ENCODE peak calls at places on chromosomes 4 and X, in ten cellular contexts. One of them, this sample, is unnamed. For H3K36me3 and H3K4me1, the result is how much of the 10 kb centered on the place peaks cover.

GRCh38 chrX:151726751-151727150 is 7.8 kb upstream of the CNGA2 start:
- DNase-seq in esophagus squamous epithelium: no peak
- DNase-seq in cardiac muscle cell: no peak
- DNase-seq in heart right ventricle: no peak
- DNase-seq in pancreas: no peak
- DNase-seq in astrocyte: no peak
- DNase-seq in ovary: no peak
- DNase-seq in suprapubic skin: peak
- DNase-seq in gastrocnemius medialis: no peak
- DNase-seq in colonic mucosa: no peak
- DNase-seq in this sample: no peak

GRCh38 chrX:119071381-119071780 is 1.4 kb upstream of the CT47C1 start:
- DNase-seq in suprapubic skin: no peak
- DNase-seq in ovary: no peak
- DNase-seq in esophagus squamous epithelium: no peak
- DNase-seq in gastrocnemius medialis: no peak
- DNase-seq in astrocyte: no peak
- DNase-seq in heart right ventricle: no peak
- DNase-seq in colonic mucosa: no peak
- DNase-seq in cardiac muscle cell: no peak
- DNase-seq in pancreas: no peak
- DNase-seq in this sample: no peak

GRCh38 chr4:108360857-108361820 is 192.4 kb upstream of the LEF1 start:
- DNase-seq in cardiac muscle cell: peak
- DNase-seq in esophagus squamous epithelium: no peak
- DNase-seq in gastrocnemius medialis: no peak
- DNase-seq in astrocyte: peak
- DNase-seq in ovary: no peak
- DNase-seq in suprapubic skin: no peak
- DNase-seq in pancreas: no peak
- DNase-seq in colonic mucosa: no peak
- DNase-seq in heart right ventricle: no peak
- DNase-seq in this sample: no peak

GRCh38 chr4:113384600-113384999 is 335.1 kb downstream of the ANK2 start:
- DNase-seq in colonic mucosa: no peak
- DNase-seq in cardiac muscle cell: no peak
- DNase-seq in esophagus squamous epithelium: no peak
- DNase-seq in suprapubic skin: no peak
- DNase-seq in astrocyte: peak
- DNase-seq in pancreas: no peak
- DNase-seq in heart right ventricle: no peak
- DNase-seq in gastrocnemius medialis: no peak
- DNase-seq in ovary: no peak
- DNase-seq in this sample: no peak

GRCh38 chrX:123504047-123504446 is 228.8 kb downstream of the THOC2 start:
- DNase-seq in esophagus squamous epithelium: no peak
- DNase-seq in colonic mucosa: no peak
- DNase-seq in ovary: no peak
- DNase-seq in cardiac muscle cell: no peak
- DNase-seq in suprapubic skin: no peak
- DNase-seq in heart right ventricle: no peak
- DNase-seq in gastrocnemius medialis: no peak
- DNase-seq in astrocyte: peak
- DNase-seq in pancreas: no peak
- DNase-seq in this sample: no peak

GRCh38 chr4:41221850-41222249 is 7.5 kb upstream of the APBB2 start:
- DNase-seq in esophagus squamous epithelium: no peak
- DNase-seq in gastrocnemius medialis: no peak
- DNase-seq in colonic mucosa: no peak
- DNase-seq in ovary: no peak
- DNase-seq in cardiac muscle cell: no peak
- DNase-seq in heart right ventricle: no peak
- DNase-seq in suprapubic skin: no peak
- DNase-seq in astrocyte: no peak
- DNase-seq in pancreas: no peak
- DNase-seq in this sample: no peak

GRCh38 chr4:1991596-1992434 is 17.0 kb downstream of the NELFA start:
- DNase-seq in suprapubic skin: no peak
- DNase-seq in heart right ventricle: no peak
- DNase-seq in colonic mucosa: no peak
- DNase-seq in cardiac muscle cell: no peak
- DNase-seq in pancreas: no peak
- DNase-seq in esophagus squamous epithelium: no peak
- DNase-seq in ovary: peak
- DNase-seq in astrocyte: no peak
- DNase-seq in gastrocnemius medialis: no peak
- DNase-seq in this sample: no peak

GRCh38 chr4:16530688-16531635 is 304.7 kb upstream of the TAPT1 start:
- DNase-seq in astrocyte: peak
- DNase-seq in pancreas: no peak
- DNase-seq in ovary: no peak
- DNase-seq in colonic mucosa: no peak
- DNase-seq in esophagus squamous epithelium: no peak
- DNase-seq in heart right ventricle: no peak
- DNase-seq in suprapubic skin: no peak
- DNase-seq in cardiac muscle cell: no peak
- DNase-seq in gastrocnemius medialis: no peak
- DNase-seq in this sample: no peak

GRCh38 chrX:132092439-132093065 is 35.3 kb downstream of the FRMD7 start:
- DNase-seq in ovary: peak
- DNase-seq in esophagus squamous epithelium: no peak
- DNase-seq in colonic mucosa: peak
- DNase-seq in astrocyte: peak
- DNase-seq in suprapubic skin: no peak
- DNase-seq in pancreas: peak
- DNase-seq in cardiac muscle cell: peak
- DNase-seq in gastrocnemius medialis: peak
- DNase-seq in heart right ventricle: no peak
- DNase-seq in this sample: peak

GRCh38 chr4:88275949-88276515 is 8.3 kb downstream of the PPM1K start:
- DNase-seq in cardiac muscle cell: no peak
- DNase-seq in astrocyte: peak
- DNase-seq in pancreas: no peak
- DNase-seq in esophagus squamous epithelium: no peak
- DNase-seq in suprapubic skin: no peak
- DNase-seq in heart right ventricle: no peak
- DNase-seq in gastrocnemius medialis: no peak
- DNase-seq in ovary: no peak
- DNase-seq in colonic mucosa: no peak
- DNase-seq in this sample: no peak

GRCh38 chr4:76545161-76545884 is 110.3 kb downstream of the SHROOM3 start:
- DNase-seq in suprapubic skin: no peak
- DNase-seq in gastrocnemius medialis: no peak
- DNase-seq in pancreas: no peak
- DNase-seq in astrocyte: peak
- DNase-seq in ovary: no peak
- DNase-seq in esophagus squamous epithelium: no peak
- DNase-seq in heart right ventricle: no peak
- DNase-seq in colonic mucosa: no peak
- DNase-seq in cardiac muscle cell: no peak
- DNase-seq in this sample: no peak

GRCh38 chr4:82988323-82988832 is 22.2 kb downstream of the LIN54 start:
- DNase-seq in colonic mucosa: no peak
- DNase-seq in pancreas: no peak
- DNase-seq in astrocyte: peak
- DNase-seq in esophagus squamous epithelium: no peak
- DNase-seq in suprapubic skin: no peak
- DNase-seq in cardiac muscle cell: no peak
- DNase-seq in heart right ventricle: no peak
- DNase-seq in ovary: no peak
- DNase-seq in gastrocnemius medialis: no peak
- DNase-seq in this sample: no peak

GRCh38 chr4:99462875-99463464 is 27.8 kb upstream of the ADH7 start:
- DNase-seq in esophagus squamous epithelium: no peak
- DNase-seq in gastrocnemius medialis: peak
- DNase-seq in pancreas: peak
- DNase-seq in heart right ventricle: no peak
- DNase-seq in cardiac muscle cell: peak
- DNase-seq in suprapubic skin: no peak
- DNase-seq in ovary: peak
- DNase-seq in astrocyte: peak
- DNase-seq in colonic mucosa: peak
- DNase-seq in this sample: peak

GRCh38 chr4:144645102-144645469 is 870 bp upstream of the HHIP start:
- DNase-seq in pancreas: peak
- DNase-seq in esophagus squamous epithelium: no peak
- DNase-seq in cardiac muscle cell: no peak
- DNase-seq in astrocyte: no peak
- DNase-seq in gastrocnemius medialis: no peak
- DNase-seq in colonic mucosa: no peak
- DNase-seq in suprapubic skin: no peak
- DNase-seq in heart right ventricle: peak
- DNase-seq in ovary: peak
- DNase-seq in this sample: no peak

GRCh38 chr4:184826315-184827266 is 823 bp upstream of the ACSL1 start:
- DNase-seq in colonic mucosa: peak
- DNase-seq in esophagus squamous epithelium: no peak
- DNase-seq in gastrocnemius medialis: no peak
- DNase-seq in cardiac muscle cell: peak
- DNase-seq in suprapubic skin: peak
- DNase-seq in astrocyte: no peak
- DNase-seq in heart right ventricle: peak
- DNase-seq in pancreas: no peak
- DNase-seq in ovary: peak
- DNase-seq in this sample: no peak

GRCh38 chr4:143381171-143382118 is 44.8 kb downstream of the GAB1 start:
- DNase-seq in heart right ventricle: peak
- DNase-seq in suprapubic skin: peak
- DNase-seq in esophagus squamous epithelium: no peak
- DNase-seq in gastrocnemius medialis: peak
- DNase-seq in colonic mucosa: peak
- DNase-seq in astrocyte: peak
- DNase-seq in ovary: peak
- DNase-seq in pancreas: peak
- DNase-seq in cardiac muscle cell: peak
- DNase-seq in this sample: peak

GRCh38 chr4:1900087-1900433 is 28.9 kb downstream of the NSD2 start:
- DNase-seq in astrocyte: no peak
- DNase-seq in esophagus squamous epithelium: no peak
- DNase-seq in heart right ventricle: no peak
- DNase-seq in cardiac muscle cell: peak
- DNase-seq in ovary: no peak
- DNase-seq in gastrocnemius medialis: no peak
- DNase-seq in colonic mucosa: no peak
- DNase-seq in suprapubic skin: peak
- DNase-seq in pancreas: no peak
- DNase-seq in this sample: no peak

GRCh38 chrX:152907084-152907651 is 9.3 kb downstream of the ZNF185 start:
- DNase-seq in heart right ventricle: no peak
- DNase-seq in ovary: no peak
- DNase-seq in colonic mucosa: no peak
- DNase-seq in suprapubic skin: no peak
- DNase-seq in pancreas: no peak
- DNase-seq in astrocyte: peak
- DNase-seq in esophagus squamous epithelium: no peak
- DNase-seq in gastrocnemius medialis: no peak
- DNase-seq in cardiac muscle cell: peak
- DNase-seq in this sample: no peak

GRCh38 chrX:152912121-152912520 is 14.3 kb downstream of the ZNF185 start:
- DNase-seq in esophagus squamous epithelium: no peak
- DNase-seq in ovary: no peak
- DNase-seq in heart right ventricle: no peak
- DNase-seq in suprapubic skin: no peak
- DNase-seq in pancreas: no peak
- DNase-seq in astrocyte: no peak
- DNase-seq in colonic mucosa: no peak
- DNase-seq in cardiac muscle cell: peak
- DNase-seq in gastrocnemius medialis: no peak
- DNase-seq in this sample: no peak

GRCh38 chrX:152905081-152905420 is 7.2 kb downstream of the ZNF185 start:
- DNase-seq in pancreas: no peak
- DNase-seq in suprapubic skin: no peak
- DNase-seq in gastrocnemius medialis: no peak
- DNase-seq in colonic mucosa: no peak
- DNase-seq in cardiac muscle cell: no peak
- DNase-seq in heart right ventricle: no peak
- DNase-seq in esophagus squamous epithelium: no peak
- DNase-seq in ovary: no peak
- DNase-seq in astrocyte: no peak
- DNase-seq in this sample: no peak

GRCh38 chrX:152904151-152905080 is 6.5 kb downstream of the ZNF185 start:
- DNase-seq in heart right ventricle: peak
- DNase-seq in suprapubic skin: no peak
- DNase-seq in esophagus squamous epithelium: no peak
- DNase-seq in colonic mucosa: peak
- DNase-seq in pancreas: peak
- DNase-seq in astrocyte: peak
- DNase-seq in ovary: peak
- DNase-seq in gastrocnemius medialis: no peak
- DNase-seq in cardiac muscle cell: peak
- DNase-seq in this sample: peak

GRCh38 chrX:152908486-152908885 is 10.6 kb downstream of the ZNF185 start:
- DNase-seq in colonic mucosa: no peak
- DNase-seq in esophagus squamous epithelium: no peak
- DNase-seq in ovary: no peak
- DNase-seq in gastrocnemius medialis: no peak
- DNase-seq in heart right ventricle: no peak
- DNase-seq in suprapubic skin: no peak
- DNase-seq in astrocyte: no peak
- DNase-seq in pancreas: no peak
- DNase-seq in cardiac muscle cell: no peak
- DNase-seq in this sample: no peak
- H3K36me3 ChIP-seq in colonic mucosa: under half
- H3K36me3 ChIP-seq in esophagus squamous epithelium: under half
- H3K36me3 ChIP-seq in ovary: under half
- H3K36me3 ChIP-seq in gastrocnemius medialis: under half
- H3K36me3 ChIP-seq in heart right ventricle: under half
- H3K36me3 ChIP-seq in suprapubic skin: under half
- H3K36me3 ChIP-seq in astrocyte: under half
- H3K36me3 ChIP-seq in pancreas: under half
- H3K36me3 ChIP-seq in cardiac muscle cell: under half
- H3K36me3 ChIP-seq in this sample: under half

GRCh38 chr4:81609844-81610243 is 138.1 kb upstream of the RASGEF1B start:
- DNase-seq in esophagus squamous epithelium: no peak
- DNase-seq in astrocyte: no peak
- DNase-seq in heart right ventricle: no peak
- DNase-seq in cardiac muscle cell: no peak
- DNase-seq in colonic mucosa: no peak
- DNase-seq in ovary: no peak
- DNase-seq in pancreas: no peak
- DNase-seq in gastrocnemius medialis: no peak
- DNase-seq in suprapubic skin: no peak
- DNase-seq in this sample: no peak
- H3K4me1 ChIP-seq in esophagus squamous epithelium: under half
- H3K4me1 ChIP-seq in astrocyte: under half
- H3K4me1 ChIP-seq in heart right ventricle: under half
- H3K4me1 ChIP-seq in cardiac muscle cell: under half
- H3K4me1 ChIP-seq in colonic mucosa: under half
- H3K4me1 ChIP-seq in ovary: under half
- H3K4me1 ChIP-seq in pancreas: under half
- H3K4me1 ChIP-seq in gastrocnemius medialis: under half
- H3K4me1 ChIP-seq in suprapubic skin: under half
- H3K4me1 ChIP-seq in this sample: under half

GRCh38 chr4:96056346-96056934 is 216.5 kb downstream of the PDHA2 start:
- DNase-seq in astrocyte: no peak
- DNase-seq in gastrocnemius medialis: no peak
- DNase-seq in colonic mucosa: no peak
- DNase-seq in cardiac muscle cell: no peak
- DNase-seq in suprapubic skin: no peak
- DNase-seq in esophagus squamous epithelium: no peak
- DNase-seq in pancreas: peak
- DNase-seq in heart right ventricle: no peak
- DNase-seq in ovary: no peak
- DNase-seq in this sample: no peak
- H3K36me3 ChIP-seq in astrocyte: under half
- H3K36me3 ChIP-seq in gastrocnemius medialis: under half
- H3K36me3 ChIP-seq in colonic mucosa: under half
- H3K36me3 ChIP-seq in cardiac muscle cell: under half
- H3K36me3 ChIP-seq in suprapubic skin: under half
- H3K36me3 ChIP-seq in esophagus squamous epithelium: under half
- H3K36me3 ChIP-seq in pancreas: under half
- H3K36me3 ChIP-seq in heart right ventricle: under half
- H3K36me3 ChIP-seq in ovary: under half
- H3K36me3 ChIP-seq in this sample: under half

GRCh38 chr4:5752803-5753184 is 41.8 kb downstream of the EVC start:
- DNase-seq in colonic mucosa: no peak
- DNase-seq in pancreas: peak
- DNase-seq in cardiac muscle cell: no peak
- DNase-seq in heart right ventricle: no peak
- DNase-seq in gastrocnemius medialis: no peak
- DNase-seq in astrocyte: no peak
- DNase-seq in ovary: no peak
- DNase-seq in esophagus squamous epithelium: no peak
- DNase-seq in suprapubic skin: no peak
- DNase-seq in this sample: no peak
- H3K4me1 ChIP-seq in colonic mucosa: under half
- H3K4me1 ChIP-seq in pancreas: under half
- H3K4me1 ChIP-seq in cardiac muscle cell: under half
- H3K4me1 ChIP-seq in heart right ventricle: under half
- H3K4me1 ChIP-seq in gastrocnemius medialis: under half
- H3K4me1 ChIP-seq in astrocyte: half or more
- H3K4me1 ChIP-seq in ovary: under half
- H3K4me1 ChIP-seq in esophagus squamous epithelium: under half
- H3K4me1 ChIP-seq in suprapubic skin: under half
- H3K4me1 ChIP-seq in this sample: under half